ENCODE peak calls at places on chromosomes 5 and 9, in six cellular contexts. B is AG08396; E is stimulated activated CD4-positive, alpha-beta T cell treated with anti-CD3 and anti-CD28 coated beads, Interleukin-4, amount 100 ng/mL, for 48 hours; J is midbrain; R is KBM-7; Y is GM23248. H is an unnamed sample.

GRCh38 chr5:59785701-59786100 is 107.8 kb downstream of the PDE4D start:
- DNase-seq in B (no peak), E (no peak), J (no peak), R (no peak), Y (no peak), H (no peak)

GRCh38 chr9:133050142-133050541 is 11.6 kb upstream of the CEL start:
- DNase-seq in B (no peak), E (no peak), J (peak), R (no peak), Y (no peak), H (peak)

GRCh38 chr9:137325791-137326190 is 23.7 kb upstream of the NRARP start:
- DNase-seq in B (no peak), E (no peak), J (no peak), R (no peak), Y (no peak), H (no peak)

GRCh38 chr5:94031631-94032030 is 290.2 kb upstream of the POU5F2 start:
- DNase-seq in B (no peak), E (no peak), J (no peak), R (no peak), Y (peak), H (no peak)

GRCh38 chr9:137607141-137607857 is 1.8 kb downstream of the ARRDC1 start:
- DNase-seq in B (no peak), E (no peak), J (no peak), R (no peak), Y (peak), H (peak)

GRCh38 chr9:127384901-127385300 is 12.1 kb upstream of the SLC2A8 start:
- DNase-seq in B (no peak), E (no peak), J (no peak), R (no peak), Y (no peak), H (no peak)

GRCh38 chr9:93316726-93317494 is 133.0 kb downstream of the WNK2 start:
- DNase-seq in B (no peak), E (no peak), J (no peak), R (no peak), Y (no peak), H (no peak)

GRCh38 chr9:129059796-129060785 is 20.8 kb upstream of the DOLPP1 start:
- DNase-seq in B (no peak), E (no peak), J (no peak), R (no peak), Y (no peak), H (no peak)

GRCh38 chr5:180172447-180173197 is 36.4 kb downstream of the RASGEF1C start:
- DNase-seq in B (no peak), E (no peak), J (peak), R (no peak), Y (peak), H (peak)

GRCh38 chr5:95283022-95283615 is 1.8 kb downstream of the MCTP1 start:
- DNase-seq in B (no peak), E (no peak), J (no peak), R (peak), Y (no peak), H (no peak)

GRCh38 chr9:27602107-27602836 is 29.0 kb upstream of the C9orf72 start:
- DNase-seq in B (no peak), E (no peak), J (no peak), R (peak), Y (no peak), H (no peak)

GRCh38 chr5:115072266-115073056 is 97.2 kb downstream of the TRIM36 start:
- DNase-seq in B (no peak), E (no peak), J (no peak), R (no peak), Y (no peak), H (no peak)

H was measured in pancreas.